ENCODE peak calls at places on chromosomes 7 and 10, in seven cellular contexts. One of them, this sample, is unnamed.

GRCh38 chr10:11177926-11178453 is 160.3 kb downstream of the CELF2 start:
- DNase-seq in trophoblast cell: no peak
- DNase-seq in H1: no peak
- DNase-seq in mesendoderm: no peak
- DNase-seq in IMR-90: no peak
- DNase-seq in mesenchymal stem cell: no peak
- DNase-seq in neuronal stem cell: no peak
- DNase-seq in this sample: no peak

GRCh38 chr7:101884671-101885596 is 67.5 kb downstream of the CUX1 start:
- DNase-seq in H1: no peak
- DNase-seq in mesendoderm: no peak
- DNase-seq in mesenchymal stem cell: peak; percentile 26
- DNase-seq in neuronal stem cell: no peak
- DNase-seq in IMR-90: no peak
- DNase-seq in trophoblast cell: no peak
- DNase-seq in this sample: no peak

GRCh38 chr10:104337985-104338735 is at the start of gene ITPRIP:
- DNase-seq in mesenchymal stem cell: peak; percentile 90
- DNase-seq in mesendoderm: peak; percentile 85
- DNase-seq in H1: peak; percentile 82
- DNase-seq in trophoblast cell: peak; percentile 73
- DNase-seq in neuronal stem cell: peak; percentile 73
- DNase-seq in IMR-90: peak; percentile 87
- DNase-seq in this sample: peak; percentile 68

GRCh38 chr7:30990316-30991029 is 26.7 kb downstream of the GHRHR start:
- DNase-seq in mesenchymal stem cell: no peak
- DNase-seq in neuronal stem cell: no peak
- DNase-seq in mesendoderm: no peak
- DNase-seq in IMR-90: no peak
- DNase-seq in trophoblast cell: peak; percentile 11
- DNase-seq in H1: no peak
- DNase-seq in this sample: no peak

GRCh38 chr7:129262333-129262732 is 37.5 kb downstream of the AHCYL2 start:
- DNase-seq in neuronal stem cell: no peak
- DNase-seq in mesenchymal stem cell: peak; percentile 35
- DNase-seq in H1: no peak
- DNase-seq in trophoblast cell: no peak
- DNase-seq in IMR-90: no peak
- DNase-seq in mesendoderm: no peak
- DNase-seq in this sample: no peak

GRCh38 chr10:11263767-11264166 is 246.1 kb downstream of the CELF2 start:
- DNase-seq in mesendoderm: no peak
- DNase-seq in H1: no peak
- DNase-seq in trophoblast cell: no peak
- DNase-seq in mesenchymal stem cell: no peak
- DNase-seq in neuronal stem cell: no peak
- DNase-seq in IMR-90: no peak
- DNase-seq in this sample: no peak

GRCh38 chr10:57692255-57692980 is 575.3 kb downstream of the IPMK start:
- DNase-seq in mesendoderm: peak; percentile 73
- DNase-seq in IMR-90: peak; percentile 84
- DNase-seq in trophoblast cell: peak; percentile 79
- DNase-seq in neuronal stem cell: no peak
- DNase-seq in mesenchymal stem cell: peak; percentile 91
- DNase-seq in H1: no peak
- DNase-seq in this sample: no peak

GRCh38 chr7:157020514-157021070 is 10.1 kb upstream of the MNX1 start:
- DNase-seq in H1: no peak
- DNase-seq in neuronal stem cell: no peak
- DNase-seq in IMR-90: no peak
- DNase-seq in trophoblast cell: no peak
- DNase-seq in mesendoderm: peak; percentile 20
- DNase-seq in mesenchymal stem cell: no peak
- DNase-seq in this sample: peak; percentile 41

GRCh38 chr7:141072548-141073172 is 1.2 kb upstream of the TMEM178B start:
- DNase-seq in trophoblast cell: peak; percentile 30
- DNase-seq in mesendoderm: peak; percentile 54
- DNase-seq in IMR-90: peak; percentile 73
- DNase-seq in mesenchymal stem cell: peak; percentile 40
- DNase-seq in H1: peak; percentile 71
- DNase-seq in neuronal stem cell: peak; percentile 48
- DNase-seq in this sample: peak; percentile 57

GRCh38 chr10:62732841-62733653 is 71.5 kb upstream of the ADO start:
- DNase-seq in H1: no peak
- DNase-seq in trophoblast cell: no peak
- DNase-seq in neuronal stem cell: no peak
- DNase-seq in IMR-90: peak; percentile 74
- DNase-seq in mesendoderm: no peak
- DNase-seq in mesenchymal stem cell: peak; percentile 78
- DNase-seq in this sample: no peak

GRCh38 chr10:73095479-73096021 is 1.1 kb downstream of the P4HA1 start:
- DNase-seq in trophoblast cell: peak; percentile 76
- DNase-seq in neuronal stem cell: peak; percentile 50
- DNase-seq in mesendoderm: peak; percentile 84
- DNase-seq in IMR-90: peak; percentile 82
- DNase-seq in mesenchymal stem cell: peak; percentile 91
- DNase-seq in H1: no peak
- DNase-seq in this sample: no peak

GRCh38 chr7:94062372-94062771 is 58.2 kb upstream of the BET1 start:
- DNase-seq in mesendoderm: no peak
- DNase-seq in mesenchymal stem cell: peak; percentile 76
- DNase-seq in trophoblast cell: no peak
- DNase-seq in neuronal stem cell: no peak
- DNase-seq in IMR-90: peak; percentile 47
- DNase-seq in H1: no peak
- DNase-seq in this sample: no peak

GRCh38 chr7:154591544-154591943 is 411.4 kb downstream of the PAXIP1 start:
- DNase-seq in mesenchymal stem cell: no peak
- DNase-seq in mesendoderm: no peak
- DNase-seq in neuronal stem cell: no peak
- DNase-seq in trophoblast cell: no peak
- DNase-seq in H1: no peak
- DNase-seq in IMR-90: no peak
- DNase-seq in this sample: no peak

GRCh38 chr7:122983261-122983660 is 12.2 kb downstream of the TAS2R16 start:
- DNase-seq in neuronal stem cell: no peak
- DNase-seq in mesendoderm: no peak
- DNase-seq in H1: no peak
- DNase-seq in mesenchymal stem cell: no peak
- DNase-seq in IMR-90: no peak
- DNase-seq in trophoblast cell: no peak
- DNase-seq in this sample: no peak

GRCh38 chr7:36191292-36191920 is 38.4 kb downstream of the EEPD1 start:
- DNase-seq in mesenchymal stem cell: no peak
- DNase-seq in trophoblast cell: no peak
- DNase-seq in H1: no peak
- DNase-seq in IMR-90: peak; percentile 74
- DNase-seq in neuronal stem cell: no peak
- DNase-seq in mesendoderm: no peak
- DNase-seq in this sample: no peak

GRCh38 chr10:42975558-42976352 is 101.1 kb upstream of the RET start:
- DNase-seq in H1: no peak
- DNase-seq in neuronal stem cell: no peak
- DNase-seq in IMR-90: no peak
- DNase-seq in trophoblast cell: peak; percentile 96
- DNase-seq in mesenchymal stem cell: no peak
- DNase-seq in mesendoderm: no peak
- DNase-seq in this sample: peak; percentile 40

GRCh38 chr10:42975005-42975493 is 101.8 kb upstream of the RET start:
- DNase-seq in mesenchymal stem cell: no peak
- DNase-seq in IMR-90: no peak
- DNase-seq in trophoblast cell: no peak
- DNase-seq in mesendoderm: no peak
- DNase-seq in H1: no peak
- DNase-seq in neuronal stem cell: no peak
- DNase-seq in this sample: peak; percentile 23

GRCh38 chr10:42977032-42977416 is 99.8 kb upstream of the RET start:
- DNase-seq in trophoblast cell: no peak
- DNase-seq in mesenchymal stem cell: no peak
- DNase-seq in mesendoderm: no peak
- DNase-seq in IMR-90: no peak
- DNase-seq in neuronal stem cell: no peak
- DNase-seq in H1: no peak
- DNase-seq in this sample: no peak

GRCh38 chr10:42974693-42975002 is 102.2 kb upstream of the RET start:
- DNase-seq in mesendoderm: no peak
- DNase-seq in trophoblast cell: no peak
- DNase-seq in H1: no peak
- DNase-seq in mesenchymal stem cell: no peak
- DNase-seq in neuronal stem cell: no peak
- DNase-seq in IMR-90: no peak
- DNase-seq in this sample: no peak

GRCh38 chr10:42976353-42977031 is 100.4 kb upstream of the RET start:
- DNase-seq in H1: no peak
- DNase-seq in mesendoderm: no peak
- DNase-seq in trophoblast cell: no peak
- DNase-seq in neuronal stem cell: no peak
- DNase-seq in mesenchymal stem cell: no peak
- DNase-seq in IMR-90: no peak
- DNase-seq in this sample: no peak
- H2BK5ac ChIP-seq in H1: no peak overlapping the region
- H2BK5ac ChIP-seq in mesendoderm: no peak overlapping the region
- H2BK5ac ChIP-seq in trophoblast cell: no peak overlapping the region
- H2BK5ac ChIP-seq in neuronal stem cell: no peak overlapping the region
- H2BK5ac ChIP-seq in mesenchymal stem cell: no peak overlapping the region
- H2BK5ac ChIP-seq in IMR-90: no peak overlapping the region
- H2BK5ac ChIP-seq in this sample: no peak overlapping the region

GRCh38 chr10:97999066-97999908 is 31.1 kb downstream of the CRTAC1 start:
- DNase-seq in neuronal stem cell: no peak
- DNase-seq in IMR-90: no peak
- DNase-seq in trophoblast cell: no peak
- DNase-seq in mesendoderm: peak; percentile 15
- DNase-seq in mesenchymal stem cell: no peak
- DNase-seq in H1: no peak
- DNase-seq in this sample: peak; percentile 56

GRCh38 chr10:98006266-98006665 is 24.2 kb downstream of the CRTAC1 start:
- DNase-seq in trophoblast cell: no peak
- DNase-seq in H1: no peak
- DNase-seq in neuronal stem cell: no peak
- DNase-seq in mesenchymal stem cell: no peak
- DNase-seq in mesendoderm: peak; percentile 72
- DNase-seq in IMR-90: no peak
- DNase-seq in this sample: peak; percentile 81

GRCh38 chr10:98000346-98000745 is 30.1 kb downstream of the CRTAC1 start:
- DNase-seq in mesenchymal stem cell: no peak
- DNase-seq in H1: no peak
- DNase-seq in neuronal stem cell: no peak
- DNase-seq in trophoblast cell: no peak
- DNase-seq in mesendoderm: no peak
- DNase-seq in IMR-90: no peak
- DNase-seq in this sample: no peak

GRCh38 chr10:97999909-98000248 is 30.5 kb downstream of the CRTAC1 start:
- DNase-seq in mesendoderm: no peak
- DNase-seq in H1: no peak
- DNase-seq in trophoblast cell: no peak
- DNase-seq in neuronal stem cell: no peak
- DNase-seq in IMR-90: no peak
- DNase-seq in mesenchymal stem cell: no peak
- DNase-seq in this sample: no peak

DNA sequence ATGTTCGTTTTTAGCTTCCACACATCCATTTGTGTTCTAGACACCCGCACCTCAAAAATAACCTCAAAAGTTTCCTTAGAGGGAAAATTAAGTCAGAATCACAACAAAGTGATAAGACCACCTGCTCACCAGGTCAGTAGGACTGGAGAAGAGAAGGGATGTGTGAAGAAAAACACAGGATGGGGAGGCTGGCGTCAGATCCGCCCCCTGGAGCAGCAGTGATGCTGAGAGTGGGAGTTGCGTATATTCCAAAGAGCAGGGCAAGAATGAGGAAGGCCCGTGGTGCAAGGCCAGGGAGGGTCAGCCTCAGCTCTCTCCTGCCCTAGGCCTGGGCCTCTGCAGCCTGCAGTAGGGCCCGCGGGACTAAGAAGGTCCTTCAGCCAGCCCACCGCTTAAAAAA is 28.7 kb downstream of the CRTAC1 start:
- DNase-seq in mesendoderm: no peak
- DNase-seq in neuronal stem cell: no peak
- DNase-seq in trophoblast cell: no peak
- DNase-seq in H1: no peak
- DNase-seq in mesenchymal stem cell: no peak
- DNase-seq in IMR-90: no peak
- DNase-seq in this sample: no peak
- H2AK5ac ChIP-seq in mesendoderm: no peak overlapping the region
- H2AK5ac ChIP-seq in neuronal stem cell: no peak overlapping the region
- H2AK5ac ChIP-seq in trophoblast cell: no peak overlapping the region
- H2AK5ac ChIP-seq in H1: no peak overlapping the region
- H2AK5ac ChIP-seq in mesenchymal stem cell: no peak overlapping the region
- H2AK5ac ChIP-seq in IMR-90: no peak overlapping the region
- H2AK5ac ChIP-seq in this sample: no peak overlapping the region

GRCh38 chr7:25643770-25644394 is 415.6 kb upstream of the NPVF start:
- DNase-seq in trophoblast cell: no peak
- DNase-seq in IMR-90: no peak
- DNase-seq in neuronal stem cell: no peak
- DNase-seq in mesenchymal stem cell: no peak
- DNase-seq in mesendoderm: no peak
- DNase-seq in H1: no peak
- DNase-seq in this sample: no peak
- H2BK5ac ChIP-seq in trophoblast cell: no peak overlapping the region
- H2BK5ac ChIP-seq in IMR-90: no peak overlapping the region
- H2BK5ac ChIP-seq in neuronal stem cell: no peak overlapping the region
- H2BK5ac ChIP-seq in mesenchymal stem cell: no peak overlapping the region
- H2BK5ac ChIP-seq in mesendoderm: no peak overlapping the region
- H2BK5ac ChIP-seq in H1: no peak overlapping the region
- H2BK5ac ChIP-seq in this sample: no peak overlapping the region

GRCh38 chr7:55426676-55427075 is 61.5 kb downstream of the LANCL2 start:
- DNase-seq in H1: no peak
- DNase-seq in neuronal stem cell: no peak
- DNase-seq in IMR-90: no peak
- DNase-seq in trophoblast cell: no peak
- DNase-seq in mesendoderm: peak; percentile 87
- DNase-seq in mesenchymal stem cell: no peak
- DNase-seq in this sample: peak; percentile 54

GRCh38 chr7:55425141-55425752 is 60.1 kb downstream of the LANCL2 start:
- DNase-seq in trophoblast cell: no peak
- DNase-seq in mesendoderm: no peak
- DNase-seq in mesenchymal stem cell: no peak
- DNase-seq in IMR-90: no peak
- DNase-seq in neuronal stem cell: no peak
- DNase-seq in H1: no peak
- DNase-seq in this sample: no peak

GRCh38 chr7:55420535-55420934 is 55.4 kb downstream of the LANCL2 start:
- DNase-seq in neuronal stem cell: no peak
- DNase-seq in mesenchymal stem cell: peak; percentile 47
- DNase-seq in H1: no peak
- DNase-seq in mesendoderm: no peak
- DNase-seq in IMR-90: peak; percentile 65
- DNase-seq in trophoblast cell: no peak
- DNase-seq in this sample: no peak

GRCh38 chr7:55423277-55423711 is 58.2 kb downstream of the LANCL2 start:
- DNase-seq in H1: no peak
- DNase-seq in mesenchymal stem cell: no peak
- DNase-seq in trophoblast cell: no peak
- DNase-seq in mesendoderm: no peak
- DNase-seq in neuronal stem cell: no peak
- DNase-seq in IMR-90: peak; percentile 58
- DNase-seq in this sample: no peak

DNA sequence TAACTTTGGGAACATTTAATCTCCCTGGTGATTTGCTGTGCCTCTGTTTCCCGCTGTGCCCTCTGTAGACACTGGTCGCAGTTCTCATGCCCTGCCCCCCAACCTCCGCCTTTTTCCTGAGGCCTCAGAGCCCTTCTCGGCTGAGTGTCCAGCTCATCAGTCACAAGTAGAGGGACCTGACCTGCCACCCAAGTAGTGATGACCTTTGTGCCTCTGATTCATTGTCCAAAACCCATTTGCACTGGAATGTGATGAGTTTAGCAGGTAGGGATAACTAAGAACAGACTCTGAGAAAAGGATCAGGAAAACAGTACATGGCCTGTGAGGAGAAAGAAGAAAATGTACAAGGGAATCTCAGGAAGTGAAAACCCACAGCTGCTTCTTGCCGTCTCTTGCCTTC is 58.8 kb downstream of the LANCL2 start:
- DNase-seq in IMR-90: peak; percentile 24
- DNase-seq in mesenchymal stem cell: peak; percentile 16
- DNase-seq in H1: no peak
- DNase-seq in neuronal stem cell: no peak
- DNase-seq in trophoblast cell: no peak
- DNase-seq in mesendoderm: no peak
- DNase-seq in this sample: no peak
- H2AK5ac ChIP-seq in IMR-90: no peak overlapping the region
- H2AK5ac ChIP-seq in mesenchymal stem cell: no peak overlapping the region
- H2AK5ac ChIP-seq in H1: no peak overlapping the region
- H2AK5ac ChIP-seq in neuronal stem cell: no peak overlapping the region
- H2AK5ac ChIP-seq in trophoblast cell: no peak overlapping the region
- H2AK5ac ChIP-seq in mesendoderm: no peak overlapping the region
- H2AK5ac ChIP-seq in this sample: no peak overlapping the region

This sample was measured in H9.